ENCODE peak calls at places on chromosomes 3 and 15, in six cellular contexts. O is AG04449, C is NCI-H460, P is brain microvascular endothelial cell, G is astrocyte of the spinal cord, A is OCI-LY7. M is an unnamed sample.

GRCh38 chr3:93973160-93974126 is at the start of gene PROS1:
- DNase-seq in G (peak), A (peak), C (peak), O (no peak), P (peak), M (peak)

GRCh38 chr3:4314688-4315087 is 11.5 kb downstream of the SETMAR start:
- DNase-seq in P (no peak), C (no peak), O (no peak), A (peak), G (no peak), M (no peak)

GRCh38 chr15:52392008-52392687 is 96.5 kb upstream of the MYO5C start:
- DNase-seq in O (peak), P (no peak), A (no peak), C (peak), G (no peak), M (peak)

GRCh38 chr15:101482526-101483371 is 6.8 kb downstream of the PCSK6 start:
- DNase-seq in G (no peak), A (no peak), C (no peak), O (no peak), P (no peak), M (peak)

GRCh38 chr3:76307556-76307955 is 522.2 kb upstream of the ZNF717 start:
- DNase-seq in C (no peak), P (peak), O (no peak), A (no peak), G (peak), M (no peak)

GRCh38 chr3:14267976-14268375 is 89.4 kb downstream of the LSM3 start:
- DNase-seq in P (no peak), A (no peak), G (no peak), C (no peak), O (no peak), M (no peak)

GRCh38 chr15:59180946-59181345 is 25.7 kb upstream of the LDHAL6B start:
- DNase-seq in P (peak), O (no peak), G (no peak), C (no peak), A (no peak), M (no peak)

GRCh38 chr3:76645724-76646123 is 394.2 kb upstream of the ROBO2 start:
- DNase-seq in A (no peak), C (no peak), G (no peak), P (no peak), O (no peak), M (no peak)

GRCh38 chr3:114893361-114893760 is 253.7 kb downstream of the ZBTB20 start:
- DNase-seq in C (no peak), G (no peak), P (no peak), A (no peak), O (no peak), M (no peak)

GRCh38 chr15:65942436-65942835 is 73.1 kb downstream of the RAB11A start:
- DNase-seq in C (no peak), A (no peak), O (no peak), P (no peak), G (peak), M (peak)

GRCh38 chr15:52677593-52677992 is 1.6 kb downstream of the ATOSA start:
- DNase-seq in A (no peak), P (no peak), O (no peak), C (no peak), G (no peak), M (no peak)

GRCh38 chr3:184757010-184757651 is 45.3 kb upstream of the MAGEF1 start:
- DNase-seq in O (peak), G (peak), P (peak), C (peak), A (no peak), M (peak)

GRCh38 chr3:38611866-38612265 is 37.6 kb downstream of the SCN5A start:
- DNase-seq in G (no peak), A (no peak), C (no peak), O (no peak), P (no peak), M (no peak)

GRCh38 chr3:19074257-19074938 is 73.9 kb upstream of the KCNH8 start:
- DNase-seq in A (no peak), P (no peak), C (no peak), G (no peak), O (no peak), M (no peak)

GRCh38 chr15:88647362-88648105 is 8.7 kb downstream of the ISG20 start:
- DNase-seq in A (peak), O (no peak), G (no peak), C (no peak), P (no peak), M (no peak)

GRCh38 chr3:37763338-37763737 is 98.3 kb upstream of the CTDSPL start:
- DNase-seq in C (no peak), P (no peak), G (no peak), O (no peak), A (no peak), M (no peak)

GRCh38 chr3:30747771-30748281 is 141.4 kb downstream of the TGFBR2 start:
- DNase-seq in O (no peak), C (no peak), A (peak), G (peak), P (peak), M (peak)

GRCh38 chr15:78050441-78050809 is 27.1 kb downstream of the TBC1D2B start:
- DNase-seq in A (no peak), G (no peak), C (no peak), O (no peak), P (no peak), M (no peak)

GRCh38 chr15:78565951-78566774 is 843 bp downstream of the CHRNA5 start:
- DNase-seq in P (no peak), A (no peak), G (peak), C (peak), O (no peak), M (peak)

GRCh38 chr3:175224051-175224450 is 364.9 kb downstream of the NAALADL2 start:
- DNase-seq in P (no peak), G (no peak), C (no peak), O (no peak), A (no peak), M (peak)

GRCh38 chr3:30632065-30632464 is 25.7 kb downstream of the TGFBR2 start:
- DNase-seq in P (no peak), A (no peak), O (no peak), G (no peak), C (no peak), M (no peak)

GRCh38 chr3:184262166-184262926 is 993 bp upstream of the CAMK2N2 start:
- DNase-seq in C (no peak), O (no peak), P (no peak), A (no peak), G (no peak), M (peak)

GRCh38 chr15:69154684-69155083 is 5.8 kb upstream of the GLCE start:
- DNase-seq in P (peak), C (no peak), G (peak), A (no peak), O (peak), M (peak)

GRCh38 chr15:47872208-47872607 is 154.9 kb downstream of the SEMA6D start:
- DNase-seq in C (no peak), A (no peak), O (no peak), G (no peak), P (peak), M (no peak)

GRCh38 chr15:41585140-41586047 is 26.4 kb downstream of the TYRO3 start:
- DNase-seq in A (no peak), C (peak), G (peak), O (no peak), P (peak), M (peak)

GRCh38 chr15:28260722-28261121 is 61.3 kb downstream of the HERC2 start:
- DNase-seq in P (no peak), A (no peak), C (no peak), G (no peak), O (no peak), M (no peak)

GRCh38 chr3:71026634-71027578 is 556.6 kb downstream of the FOXP1 start:
- DNase-seq in P (no peak), A (no peak), C (no peak), G (peak), O (no peak), M (no peak)

GRCh38 chr15:39717134-39717533 is 65.5 kb downstream of the FSIP1 start:
- DNase-seq in O (no peak), C (no peak), P (no peak), G (no peak), A (no peak), M (no peak)

GRCh38 chr3:146160233-146160963 is 586 bp downstream of the PLOD2 start:
- DNase-seq in A (no peak), O (no peak), G (peak), C (peak), P (peak), M (peak)

GRCh38 chr3:184169896-184170875 is 4.5 kb upstream of the AP2M1 start:
- DNase-seq in A (no peak), G (no peak), P (no peak), C (no peak), O (no peak), M (no peak)

GRCh38 chr3:182740710-182741109 is 52.6 kb upstream of the ATP11B start:
- DNase-seq in P (no peak), O (no peak), G (no peak), A (no peak), C (no peak), M (peak)

GRCh38 chr15:33581032-33581431 is 270.3 kb downstream of the RYR3 start:
- DNase-seq in C (no peak), G (peak), O (no peak), P (peak), A (no peak), M (peak)

GRCh38 chr15:62880278-62880677 is 162.3 kb upstream of the TPM1 start:
- DNase-seq in A (no peak), P (no peak), G (no peak), O (no peak), C (no peak), M (no peak)

GRCh38 chr3:56800373-56801150 is 1.2 kb downstream of the ARHGEF3 start:
- DNase-seq in P (no peak), C (no peak), G (no peak), A (peak), O (no peak), M (peak)